ENCODE peak calls at places on chromosomes 6 and 20, in ten cellular contexts. D is foreskin fibroblast, K is lung, X is mesothelial cell of epicardium, R is Peyer's patch, G is cardiac muscle cell, Y is nephron progenitor cell, A is pancreas, T is K562, Z is GM06990. J is an unnamed sample.

GRCh38 chr6:116933488-116933887 is 56.4 kb downstream of the RFX6 start:
- DNase-seq in K (no peak), X (no peak), G (no peak), T (no peak), Z (no peak), R (no peak), Y (no peak), D (no peak), A (no peak), J (no peak)

GRCh38 chr6:62904687-62905086 is 306.6 kb upstream of the FKBP1C start:
- DNase-seq in R (no peak), K (no peak), Y (no peak), A (no peak), D (no peak), Z (no peak), T (no peak), G (no peak), X (no peak), J (no peak)

GRCh38 chr6:28940859-28941680 is 17.3 kb upstream of the TRIM27 start:
- DNase-seq in D (peak; percentile 71), Y (peak; percentile 76), G (peak; percentile 78), R (peak; percentile 86), Z (peak; percentile 75), T (peak; percentile 94), A (peak; percentile 73), X (no peak), K (peak; percentile 63), J (peak; percentile 68)

GRCh38 chr20:13891575-13891974 is 98.8 kb downstream of the SEL1L2 start:
- DNase-seq in K (no peak), D (no peak), R (no peak), G (no peak), X (no peak), Y (no peak), A (no peak), Z (no peak), T (no peak), J (no peak)

GRCh38 chr6:101303474-101303873 is 90.0 kb upstream of the GRIK2 start:
- DNase-seq in K (no peak), A (no peak), X (no peak), D (no peak), Y (no peak), Z (no peak), G (no peak), T (no peak), R (no peak), J (no peak)

GRCh38 chr6:112253842-112254816 is at the start of gene LAMA4:
- DNase-seq in Z (peak; percentile 10), D (peak; percentile 64), G (peak; percentile 69), Y (peak; percentile 58), X (no peak), A (peak; percentile 27), K (peak; percentile 29), R (no peak), T (no peak), J (no peak)

GRCh38 chr20:58719971-58720371 is 27.4 kb downstream of the NPEPL1 start:
- DNase-seq in R (no peak), X (no peak), D (no peak), A (no peak), Y (no peak), G (no peak), T (no peak), Z (no peak), K (peak; percentile 28), J (no peak)

GRCh38 chr6:99330159-99330558 is 19.3 kb downstream of the FAXC start:
- DNase-seq in Y (peak; percentile 52), D (peak; percentile 69), R (peak; percentile 79), T (peak; percentile 79), G (peak; percentile 74), X (no peak), A (peak; percentile 43), K (peak; percentile 44), Z (peak; percentile 48), J (no peak)

GRCh38 chr6:18221288-18221615 is 43.1 kb downstream of the DEK start:
- DNase-seq in K (no peak), Z (no peak), X (no peak), A (no peak), R (no peak), T (no peak), D (no peak), G (no peak), Y (no peak), J (no peak)

GRCh38 chr6:107421696-107422256 is 37.6 kb downstream of the PDSS2 start:
- DNase-seq in G (no peak), R (no peak), D (no peak), Z (no peak), A (no peak), Y (no peak), X (no peak), K (no peak), T (no peak), J (no peak)

DNA sequence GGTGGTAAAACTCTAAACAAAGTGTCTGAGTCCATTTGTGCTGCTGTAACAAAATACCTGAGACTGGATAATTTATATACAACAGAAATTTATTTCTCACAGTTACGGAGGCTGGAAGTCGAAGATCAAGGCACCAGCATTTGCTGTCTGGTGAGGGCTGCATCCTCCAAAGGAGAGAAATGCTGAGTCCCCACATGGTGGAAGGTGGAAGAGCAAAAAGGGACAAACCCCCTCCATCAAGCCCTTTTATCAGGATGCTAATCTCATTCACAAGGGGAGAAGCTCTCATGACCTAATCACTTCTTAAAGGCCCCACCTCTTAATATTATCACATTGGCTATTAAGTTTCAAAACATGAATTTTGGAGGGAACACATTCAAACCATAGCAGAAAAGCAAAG is 55.9 kb upstream of the SYNJ2 start:
- DNase-seq in G (no peak), A (no peak), R (no peak), Y (no peak), T (no peak), X (no peak), Z (no peak), D (no peak), K (no peak), J (no peak)
- TF ChIP-seq CTCF in G (no peak), A (no peak), R (no peak), Y (no peak), T (no peak), X (no peak), Z (no peak), D (no peak), K (no peak), J (no peak)

DNA sequence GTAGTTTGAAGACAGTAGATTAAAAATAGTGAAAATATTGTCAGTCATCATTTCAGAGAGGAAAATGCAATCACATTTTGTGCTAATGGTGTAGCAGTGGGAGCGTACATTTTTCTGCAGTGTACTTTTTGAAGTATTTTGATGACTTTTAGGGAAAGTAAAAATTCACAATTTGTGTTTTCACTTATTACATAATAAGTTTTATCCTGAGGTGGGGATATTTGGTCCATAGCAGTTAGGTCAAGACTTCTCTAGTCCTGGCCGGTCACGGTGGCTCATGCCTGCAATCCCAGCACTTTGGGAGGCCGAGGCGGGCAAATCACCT is 122.3 kb downstream of the SASH1 start:
- DNase-seq in R (no peak), Y (no peak), K (no peak), Z (no peak), G (no peak), T (no peak), X (no peak), A (no peak), D (no peak), J (no peak)
- TF ChIP-seq CTCF in R (no peak), Y (no peak), K (no peak), Z (no peak), G (no peak), T (no peak), X (peak; percentile 17), A (no peak), D (no peak), J (peak; percentile 42)

DNA sequence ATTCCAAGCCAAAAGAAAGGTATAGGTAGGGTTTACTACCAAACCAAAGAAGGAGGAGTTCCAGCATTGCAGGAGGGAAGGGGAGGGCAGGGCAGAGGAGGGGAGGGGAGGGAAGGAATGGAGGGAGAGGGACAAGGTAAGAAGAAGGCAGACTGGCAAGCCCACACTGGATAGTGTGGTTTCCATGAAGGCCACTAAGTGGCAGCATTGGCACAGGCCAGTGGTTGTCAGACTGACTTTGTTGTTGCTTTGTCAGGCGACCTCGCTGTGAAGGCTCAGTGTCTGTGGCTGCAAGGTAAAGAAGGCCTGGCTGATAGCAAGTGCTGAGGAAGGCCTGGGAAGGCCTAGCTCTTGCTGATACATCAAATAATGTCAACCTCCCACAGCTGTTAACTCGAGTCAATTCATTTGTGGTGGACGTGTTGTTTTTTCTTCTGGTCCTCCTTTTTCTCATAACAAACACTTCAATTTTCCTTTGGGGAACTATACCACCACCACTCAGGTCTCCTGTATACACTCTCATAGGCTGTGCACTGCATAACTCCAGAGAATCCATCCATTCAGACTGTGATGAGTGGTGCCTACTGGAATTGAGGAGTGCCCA is 7.7 kb upstream of the ZNF334 start:
- DNase-seq in A (peak; percentile 49), Y (peak; percentile 42), K (peak; percentile 40), T (peak; percentile 64), D (peak; percentile 41), R (peak; percentile 65), Z (peak; percentile 18), G (peak; percentile 68), X (no peak), J (peak; percentile 26)
- TF ChIP-seq CTCF in A (peak; percentile 37), Y (peak; percentile 61), K (peak; percentile 43), T (peak; percentile 69), D (peak; percentile 65), R (peak; percentile 50), Z (peak; percentile 78), G (peak; percentile 62), X (no peak), J (peak; percentile 53)

GRCh38 chr20:23320317-23320716 is 30.3 kb upstream of the NXT1 start:
- DNase-seq in R (no peak), G (no peak), Y (no peak), Z (no peak), D (peak; percentile 30), K (no peak), T (peak; percentile 21), X (no peak), A (no peak), J (no peak)
- TF ChIP-seq CTCF in R (no peak), G (peak; percentile 50), Y (no peak), Z (peak; percentile 35), D (peak; percentile 60), K (no peak), T (peak; percentile 20), X (peak; percentile 51), A (no peak), J (no peak)

GRCh38 chr6:152669894-152670293 is 27.8 kb upstream of the MYCT1 start:
- DNase-seq in R (no peak), K (no peak), G (peak; percentile 26), X (no peak), Z (no peak), A (no peak), Y (no peak), T (no peak), D (peak; percentile 3), J (no peak)
- TF ChIP-seq CTCF in R (no peak), K (peak; percentile 10), G (peak; percentile 40), X (no peak), Z (peak; percentile 31), A (no peak), Y (peak; percentile 14), T (no peak), D (peak; percentile 17), J (peak; percentile 42)

GRCh38 chr6:2737885-2738284 is 12.8 kb downstream of the MYLK4 start:
- DNase-seq in K (no peak), R (no peak), Z (no peak), G (no peak), T (no peak), Y (no peak), X (no peak), D (no peak), A (no peak), J (no peak)
- TF ChIP-seq CTCF in K (no peak), R (no peak), Z (no peak), G (no peak), T (no peak), Y (no peak), X (no peak), D (no peak), A (no peak), J (no peak)

GRCh38 chr6:108714774-108715414 is 133.3 kb upstream of the ARMC2 start:
- DNase-seq in K (no peak), Y (no peak), X (no peak), Z (no peak), G (no peak), D (peak; percentile 30), T (no peak), R (no peak), A (no peak), J (no peak)
- TF ChIP-seq CTCF in K (no peak), Y (no peak), X (no peak), Z (no peak), G (peak; percentile 10), D (peak; percentile 6), T (no peak), R (no peak), A (no peak), J (no peak)

J was measured in natural killer cell.